ENCODE peak calls at places on chromosomes 1 and 21, in six cellular contexts. One of them, this sample, is unnamed.

GRCh38 chr1:18109756-18110597 is 2.4 kb downstream of the IGSF21 start:
- DNase-seq in H9: peak; percentile 91
- DNase-seq in H1: peak; percentile 96
- DNase-seq in mesendoderm: peak; percentile 78
- DNase-seq in trophoblast cell: no peak
- DNase-seq in IMR-90: no peak
- DNase-seq in this sample: no peak

GRCh38 chr1:12496154-12496961 is 121.7 kb downstream of the DHRS3 start:
- DNase-seq in mesendoderm: no peak
- DNase-seq in H1: no peak
- DNase-seq in trophoblast cell: peak; percentile 58
- DNase-seq in IMR-90: no peak
- DNase-seq in H9: no peak
- DNase-seq in this sample: no peak

GRCh38 chr1:54614024-54614423 is 9.3 kb downstream of the FAM151A start:
- DNase-seq in mesendoderm: no peak
- DNase-seq in trophoblast cell: peak; percentile 66
- DNase-seq in IMR-90: peak; percentile 27
- DNase-seq in H9: no peak
- DNase-seq in H1: no peak
- DNase-seq in this sample: no peak

GRCh38 chr21:33971492-33972013 is 55.9 kb upstream of the ATP5PO start:
- DNase-seq in H9: no peak
- DNase-seq in IMR-90: peak; percentile 22
- DNase-seq in trophoblast cell: peak; percentile 49
- DNase-seq in H1: peak; percentile 45
- DNase-seq in mesendoderm: peak; percentile 82
- DNase-seq in this sample: no peak

GRCh38 chr1:91243171-91243570 is 161.5 kb downstream of the HFM1 start:
- DNase-seq in mesendoderm: no peak
- DNase-seq in trophoblast cell: peak; percentile 94
- DNase-seq in IMR-90: no peak
- DNase-seq in H1: no peak
- DNase-seq in H9: no peak
- DNase-seq in this sample: no peak

GRCh38 chr1:172928412-172928811 is 122.3 kb downstream of the TNFSF18 start:
- DNase-seq in trophoblast cell: peak; percentile 71
- DNase-seq in H9: no peak
- DNase-seq in IMR-90: peak; percentile 98
- DNase-seq in mesendoderm: peak; percentile 5
- DNase-seq in H1: no peak
- DNase-seq in this sample: no peak

GRCh38 chr1:109509176-109510134 is at the start of gene AMIGO1:
- DNase-seq in trophoblast cell: peak; percentile 53
- DNase-seq in mesendoderm: peak; percentile 57
- DNase-seq in H9: peak; percentile 72
- DNase-seq in IMR-90: peak; percentile 43
- DNase-seq in H1: peak; percentile 80
- DNase-seq in this sample: peak; percentile 65

GRCh38 chr1:170664283-170664827 is 424 bp downstream of the PRRX1 start:
- DNase-seq in trophoblast cell: no peak
- DNase-seq in mesendoderm: peak; percentile 43
- DNase-seq in H9: peak; percentile 53
- DNase-seq in IMR-90: peak; percentile 32
- DNase-seq in H1: peak; percentile 80
- DNase-seq in this sample: no peak

GRCh38 chr1:179775009-179775408 is 31.9 kb downstream of the FAM163A start:
- DNase-seq in mesendoderm: no peak
- DNase-seq in trophoblast cell: no peak
- DNase-seq in IMR-90: no peak
- DNase-seq in H9: no peak
- DNase-seq in H1: no peak
- DNase-seq in this sample: no peak

GRCh38 chr1:211764701-211765100 is 65.9 kb downstream of the LPGAT1 start:
- DNase-seq in H1: no peak
- DNase-seq in trophoblast cell: peak; percentile 10
- DNase-seq in mesendoderm: no peak
- DNase-seq in IMR-90: no peak
- DNase-seq in H9: no peak
- DNase-seq in this sample: no peak

GRCh38 chr1:112938188-112938587 is 17.8 kb downstream of the SLC16A1 start:
- DNase-seq in H9: no peak
- DNase-seq in H1: no peak
- DNase-seq in IMR-90: peak; percentile 42
- DNase-seq in trophoblast cell: no peak
- DNase-seq in mesendoderm: no peak
- DNase-seq in this sample: no peak

GRCh38 chr1:219660666-219661463 is 48.0 kb upstream of the ZC3H11B start:
- DNase-seq in mesendoderm: peak; percentile 97
- DNase-seq in IMR-90: peak; percentile 88
- DNase-seq in H1: peak; percentile 91
- DNase-seq in H9: peak; percentile 96
- DNase-seq in trophoblast cell: peak; percentile 95
- DNase-seq in this sample: peak; percentile 92

GRCh38 chr1:84146375-84147032 is 2.4 kb downstream of the PRKACB start:
- DNase-seq in mesendoderm: no peak
- DNase-seq in trophoblast cell: peak; percentile 40
- DNase-seq in H1: no peak
- DNase-seq in H9: no peak
- DNase-seq in IMR-90: peak; percentile 78
- DNase-seq in this sample: no peak

GRCh38 chr21:35696644-35697043 is 363.7 kb downstream of the SETD4 start:
- DNase-seq in mesendoderm: no peak
- DNase-seq in H9: no peak
- DNase-seq in IMR-90: no peak
- DNase-seq in trophoblast cell: peak; percentile 10
- DNase-seq in H1: no peak
- DNase-seq in this sample: no peak

GRCh38 chr1:204493145-204493881 is 1.3 kb downstream of the PIK3C2B start:
- DNase-seq in IMR-90: peak; percentile 33
- DNase-seq in H9: no peak
- DNase-seq in H1: peak; percentile 74
- DNase-seq in mesendoderm: no peak
- DNase-seq in trophoblast cell: peak; percentile 42
- DNase-seq in this sample: no peak

GRCh38 chr21:42841156-42841915 is 38.0 kb downstream of the WDR4 start:
- DNase-seq in H1: no peak
- DNase-seq in H9: peak; percentile 22
- DNase-seq in trophoblast cell: no peak
- DNase-seq in mesendoderm: no peak
- DNase-seq in IMR-90: no peak
- DNase-seq in this sample: no peak

GRCh38 chr1:204828352-204828850 is 42.3 kb upstream of the NFASC start:
- DNase-seq in H9: peak; percentile 89
- DNase-seq in H1: peak; percentile 93
- DNase-seq in mesendoderm: peak; percentile 94
- DNase-seq in trophoblast cell: peak; percentile 79
- DNase-seq in IMR-90: no peak
- DNase-seq in this sample: peak; percentile 87

GRCh38 chr1:58895559-58896135 is 111.8 kb upstream of the JUN start:
- DNase-seq in H1: no peak
- DNase-seq in trophoblast cell: no peak
- DNase-seq in H9: no peak
- DNase-seq in mesendoderm: no peak
- DNase-seq in IMR-90: peak; percentile 22
- DNase-seq in this sample: no peak
- H2AK5ac ChIP-seq in H1: no peak overlapping the region
- H2AK5ac ChIP-seq in trophoblast cell: no peak overlapping the region
- H2AK5ac ChIP-seq in H9: no peak overlapping the region
- H2AK5ac ChIP-seq in mesendoderm: no peak overlapping the region
- H2AK5ac ChIP-seq in IMR-90: peak overlapping the region; percentile 51
- H2AK5ac ChIP-seq in this sample: no peak overlapping the region

DNA sequence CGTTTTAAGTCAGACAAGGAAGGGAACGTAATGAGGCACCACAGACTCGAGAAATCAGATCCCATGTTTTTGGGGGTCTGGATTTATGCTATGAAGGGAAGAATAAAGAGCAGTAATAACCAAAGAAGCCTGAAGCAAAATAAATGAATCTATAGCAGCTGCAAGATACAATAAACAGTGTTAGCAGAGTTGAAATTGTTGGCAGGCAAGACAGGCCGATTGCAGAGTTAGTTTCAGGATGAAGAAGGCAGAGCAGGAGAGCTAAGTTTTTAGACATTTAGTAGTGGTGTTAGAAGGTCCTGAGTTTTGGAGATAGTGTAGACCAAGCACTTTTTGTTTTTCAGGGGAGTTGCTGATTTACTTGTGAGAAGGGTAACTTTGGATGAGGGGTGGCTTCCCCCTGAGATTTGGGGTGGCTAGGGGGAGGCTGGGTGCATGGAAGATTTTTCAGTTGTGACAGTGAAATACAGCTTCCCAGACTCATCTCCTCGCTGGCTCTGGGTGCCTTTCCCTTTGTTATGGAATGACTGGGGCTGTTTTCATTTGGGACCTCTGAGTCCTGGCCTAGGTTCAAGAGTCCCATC is 571 bp downstream of the DDR2 start:
- DNase-seq in IMR-90: peak; percentile 49
- DNase-seq in H1: no peak
- DNase-seq in H9: no peak
- DNase-seq in mesendoderm: peak; percentile 19
- DNase-seq in trophoblast cell: no peak
- DNase-seq in this sample: no peak
- H2AK5ac ChIP-seq in IMR-90: peak overlapping the region; percentile 57
- H2AK5ac ChIP-seq in H1: no peak overlapping the region
- H2AK5ac ChIP-seq in H9: no peak overlapping the region
- H2AK5ac ChIP-seq in mesendoderm: no peak overlapping the region
- H2AK5ac ChIP-seq in trophoblast cell: no peak overlapping the region
- H2AK5ac ChIP-seq in this sample: no peak overlapping the region

DNA sequence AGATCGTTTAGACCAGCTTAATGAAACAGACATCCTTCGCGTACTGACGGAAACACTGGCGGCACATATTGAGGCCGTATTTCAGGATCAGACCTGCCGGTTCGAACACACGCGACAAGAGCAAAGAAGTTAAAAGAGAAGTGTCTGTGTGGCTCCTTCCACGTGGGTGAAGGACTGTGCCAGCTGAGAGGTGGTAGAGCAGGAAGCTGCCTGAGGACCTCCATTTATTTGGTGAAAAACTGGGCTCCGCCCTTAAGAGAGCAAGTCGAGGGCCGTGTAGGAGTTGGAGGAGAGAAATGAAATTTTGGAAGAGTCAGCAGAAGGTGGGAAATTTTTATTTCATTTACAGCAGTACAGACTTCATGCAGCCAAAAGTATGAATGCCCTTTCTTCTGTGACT is 38.8 kb upstream of the ADORA3 start:
- DNase-seq in H9: peak; percentile 34
- DNase-seq in trophoblast cell: no peak
- DNase-seq in mesendoderm: peak; percentile 53
- DNase-seq in IMR-90: no peak
- DNase-seq in H1: no peak
- DNase-seq in this sample: no peak
- H2AK5ac ChIP-seq in H9: no peak overlapping the region
- H2AK5ac ChIP-seq in trophoblast cell: no peak overlapping the region
- H2AK5ac ChIP-seq in mesendoderm: no peak overlapping the region
- H2AK5ac ChIP-seq in IMR-90: peak overlapping the region; percentile 93
- H2AK5ac ChIP-seq in H1: no peak overlapping the region
- H2AK5ac ChIP-seq in this sample: no peak overlapping the region

GRCh38 chr1:28507646-28508434 is 2.0 kb downstream of the RCC1 start:
- DNase-seq in IMR-90: no peak
- DNase-seq in mesendoderm: no peak
- DNase-seq in H9: no peak
- DNase-seq in trophoblast cell: no peak
- DNase-seq in H1: no peak
- DNase-seq in this sample: no peak
- H2AK5ac ChIP-seq in IMR-90: peak overlapping the region; percentile 62
- H2AK5ac ChIP-seq in mesendoderm: no peak overlapping the region
- H2AK5ac ChIP-seq in H9: no peak overlapping the region
- H2AK5ac ChIP-seq in trophoblast cell: no peak overlapping the region
- H2AK5ac ChIP-seq in H1: no peak overlapping the region
- H2AK5ac ChIP-seq in this sample: no peak overlapping the region

GRCh38 chr1:157272899-157273774 is 134.9 kb upstream of the ETV3 start:
- DNase-seq in IMR-90: no peak
- DNase-seq in mesendoderm: peak; percentile 80
- DNase-seq in H1: peak; percentile 52
- DNase-seq in H9: peak; percentile 49
- DNase-seq in trophoblast cell: no peak
- DNase-seq in this sample: no peak
- H2AK5ac ChIP-seq in IMR-90: no peak overlapping the region
- H2AK5ac ChIP-seq in mesendoderm: no peak overlapping the region
- H2AK5ac ChIP-seq in H1: no peak overlapping the region
- H2AK5ac ChIP-seq in H9: no peak overlapping the region
- H2AK5ac ChIP-seq in trophoblast cell: no peak overlapping the region
- H2AK5ac ChIP-seq in this sample: no peak overlapping the region

This sample was measured in neuronal stem cell.